ENCODE peak calls at places on chromosomes 1 and 21, in four cellular contexts. F, Q, A and H are unnamed samples. For H3K4me1 and H3K9me3, the result is how much of the 10 kb centered on the place peaks cover.

GRCh38 chr1:62436466-62437272 is at the start of gene USP1:
- DNase-seq in Q (peak), A (peak), F (peak), H (peak)

GRCh38 chr1:16351449-16351993 is 759 bp downstream of the FBXO42 start:
- DNase-seq in A (no peak), F (no peak), Q (no peak), H (no peak)

GRCh38 chr1:66927528-66927927 is 2.7 kb downstream of the MIER1 start:
- DNase-seq in F (no peak), A (no peak), Q (no peak), H (no peak)

GRCh38 chr1:159996653-159997052 is 35.1 kb downstream of the PIGM start:
- DNase-seq in Q (no peak), F (no peak), A (no peak), H (no peak)

GRCh38 chr1:244280859-244281258 is 170.8 kb downstream of the ADSS2 start:
- DNase-seq in Q (no peak), F (no peak), A (no peak), H (no peak)

GRCh38 chr1:39214998-39215873 is 10.7 kb downstream of the MACF1 start:
- DNase-seq in Q (no peak), F (no peak), A (no peak), H (no peak)

GRCh38 chr1:155126494-155127104 is 1.1 kb upstream of the EFNA1 start:
- DNase-seq in A (peak), F (peak), Q (no peak), H (peak)

GRCh38 chr1:155128755-155129473 is 1.2 kb downstream of the EFNA1 start:
- DNase-seq in A (peak), Q (no peak), F (peak), H (peak)

GRCh38 chr1:28905921-28906666 is 8.3 kb upstream of the EPB41 start:
- DNase-seq in A (no peak), Q (no peak), F (no peak), H (no peak)

GRCh38 chr1:119603695-119604094 is 44.4 kb downstream of the ZNF697 start:
- DNase-seq in A (no peak), Q (no peak), F (no peak), H (no peak)

GRCh38 chr1:245459621-245460020 is 304.8 kb downstream of the KIF26B start:
- DNase-seq in Q (no peak), A (no peak), F (no peak), H (no peak)

GRCh38 chr1:2555634-2556276 is 416 bp upstream of the TNFRSF14 start:
- DNase-seq in F (no peak), Q (peak), A (peak), H (peak)

GRCh38 chr21:35138665-35139381 is 89.7 kb upstream of the RUNX1 start:
- DNase-seq in A (no peak), Q (no peak), F (no peak), H (no peak)

GRCh38 chr1:246106342-246106763 is 400.7 kb downstream of the SMYD3 start:
- DNase-seq in Q (no peak), F (no peak), A (no peak), H (no peak)

GRCh38 chr1:225657462-225657989 is 4.6 kb upstream of the ENAH start:
- DNase-seq in A (no peak), F (no peak), Q (no peak), H (no peak)

GRCh38 chr1:226662704-226663326 is 76.3 kb downstream of the ITPKB start:
- DNase-seq in A (peak), Q (peak), F (peak), H (no peak)

GRCh38 chr1:154445040-154445472 is 39.9 kb downstream of the IL6R start:
- DNase-seq in A (no peak), Q (no peak), F (no peak), H (no peak)

GRCh38 chr1:23444104-23444533 is 19.6 kb upstream of the TCEA3 start:
- DNase-seq in F (no peak), A (peak), Q (peak), H (no peak)

GRCh38 chr1:2554621-2555387 is 1.4 kb upstream of the TNFRSF14 start:
- DNase-seq in A (no peak), F (peak), Q (no peak), H (no peak)

GRCh38 chr1:94643776-94644175 is 102.2 kb upstream of the F3 start:
- DNase-seq in Q (no peak), A (no peak), F (no peak), H (no peak)

GRCh38 chr1:219771039-219771438 is 157.3 kb downstream of the SLC30A10 start:
- DNase-seq in F (no peak), A (no peak), Q (no peak), H (no peak)

GRCh38 chr21:15421947-15422346 is 307.8 kb upstream of the USP25 start:
- DNase-seq in A (no peak), Q (no peak), F (no peak), H (no peak)

GRCh38 chr21:42830456-42831455 is 48.6 kb downstream of the WDR4 start:
- DNase-seq in A (peak), F (no peak), Q (no peak), H (no peak)

GRCh38 chr1:233614173-233614742 is 352 bp downstream of the KCNK1 start:
- DNase-seq in F (no peak), A (peak), Q (peak), H (peak)

GRCh38 chr1:167263784-167264464 is 43.2 kb downstream of the POU2F1 start:
- DNase-seq in F (no peak), A (no peak), Q (no peak), H (no peak)

GRCh38 chr1:169630006-169630405 is at the start of gene SELP:
- DNase-seq in Q (no peak), F (no peak), A (no peak), H (no peak)

GRCh38 chr21:37904879-37905278 is 11.4 kb downstream of the KCNJ6 start:
- DNase-seq in A (no peak), F (no peak), Q (no peak), H (no peak)

GRCh38 chr1:38123356-38123755 is 76.8 kb upstream of the POU3F1 start:
- DNase-seq in Q (no peak), A (no peak), F (no peak), H (no peak)

GRCh38 chr21:37579356-37579755 is 212.8 kb downstream of the DYRK1A start:
- DNase-seq in Q (no peak), A (no peak), F (no peak), H (no peak)

GRCh38 chr1:54528613-54529012 is 19.4 kb upstream of the ACOT11 start:
- DNase-seq in Q (no peak), A (no peak), F (no peak), H (no peak)

GRCh38 chr1:236066054-236066453 is 1.2 kb upstream of the NID1 start:
- DNase-seq in A (no peak), F (no peak), Q (peak), H (no peak)

GRCh38 chr1:236065509-236066005 is 667 bp upstream of the NID1 start:
- DNase-seq in F (no peak), A (no peak), Q (no peak), H (no peak)

GRCh38 chr1:236064674-236065508 is at the start of gene NID1:
- DNase-seq in F (peak), A (peak), Q (peak), H (peak)

GRCh38 chr1:236067854-236068454 is 3.1 kb upstream of the NID1 start:
- DNase-seq in F (no peak), Q (peak), A (no peak), H (no peak)

GRCh38 chr1:236066828-236067386 is 2.0 kb upstream of the NID1 start:
- DNase-seq in A (peak), Q (peak), F (no peak), H (no peak)
- H3K4me1 ChIP-seq in A (under half), Q (under half), F (under half), H (under half)

GRCh38 chr21:44734026-44734745 is 22.8 kb upstream of the TSPEAR start:
- DNase-seq in F (no peak), Q (no peak), A (no peak), H (no peak)
- H3K9me3 ChIP-seq in F (under half), Q (under half), A (under half), H (under half)

GRCh38 chr1:241520080-241520465 is 518 bp upstream of the FH start:
- DNase-seq in F (no peak), A (no peak), Q (no peak), H (no peak)
- H3K4me3 ChIP-seq in F (peak), A (peak), Q (peak), H (peak)

GRCh38 chr1:64922336-64922735 is 44.0 kb downstream of the JAK1 start:
- DNase-seq in Q (no peak), F (no peak), A (no peak), H (no peak)

GRCh38 chr1:64920936-64921589 is 45.3 kb downstream of the JAK1 start:
- DNase-seq in A (no peak), F (peak), Q (no peak), H (no peak)

GRCh38 chr1:64925594-64925993 is 40.8 kb downstream of the JAK1 start:
- DNase-seq in A (no peak), F (no peak), Q (no peak), H (no peak)

GRCh38 chr1:64921761-64922160 is 44.6 kb downstream of the JAK1 start:
- DNase-seq in A (no peak), Q (no peak), F (no peak), H (no peak)

GRCh38 chr1:64923294-64923718 is 43.0 kb downstream of the JAK1 start:
- DNase-seq in F (no peak), Q (no peak), A (no peak), H (no peak)
- H3K4me1 ChIP-seq in F (under half), Q (under half), A (half or more), H (half or more)

GRCh38 chr1:217969428-217969827 is 315.7 kb upstream of the RRP15 start:
- DNase-seq in A (no peak), F (no peak), Q (no peak), H (no peak)

GRCh38 chr1:217968085-217968484 is 317.0 kb upstream of the RRP15 start:
- DNase-seq in A (no peak), F (no peak), Q (no peak), H (no peak)

DNA sequence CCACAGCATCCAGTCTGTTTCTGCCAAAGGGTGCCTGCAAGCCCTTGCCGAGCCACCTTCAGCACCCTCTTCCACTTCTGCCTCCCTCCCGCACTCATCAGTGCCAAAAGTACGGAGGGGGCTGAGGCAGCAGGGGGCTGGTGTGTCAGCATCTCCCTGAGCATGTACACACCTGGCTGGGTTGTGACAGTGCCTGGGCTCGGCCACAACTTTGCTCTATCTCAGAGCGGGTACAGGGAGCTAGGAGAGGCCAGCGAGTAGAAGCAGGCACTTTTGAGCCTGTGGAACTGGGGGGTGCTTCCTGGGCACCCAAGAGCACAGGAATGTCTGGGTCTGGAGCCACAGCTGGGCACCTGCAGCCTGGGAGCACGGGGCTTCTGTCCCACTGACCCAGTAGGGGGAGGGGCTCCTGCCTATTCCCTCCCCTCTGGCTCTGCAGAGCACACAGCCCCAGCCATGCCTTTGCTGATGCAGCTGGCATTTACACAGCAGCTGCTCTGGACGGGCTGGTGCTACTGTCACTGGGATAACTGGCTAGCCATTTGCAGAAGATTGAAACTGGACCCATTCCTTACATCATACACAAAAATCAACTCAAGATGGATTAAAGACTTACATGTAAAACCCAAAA is 319.8 kb upstream of the RRP15 start:
- DNase-seq in F (peak), A (no peak), Q (no peak), H (no peak)
- H3K9me3 ChIP-seq in F (under half), A (under half), Q (under half), H (under half)